ENCODE peak calls at places on chromosomes 1 and 21, in six cellular contexts. V is stomach, X is transverse colon, Y is GM12878, T is K562, U is prostate gland. W is an unnamed sample.

GRCh38 chr1:47229031-47229831 is 2.8 kb downstream of the TAL1 start:
- DNase-seq in V (no peak), X (no peak), Y (no peak), T (peak; percentile 83), U (no peak), W (no peak)

GRCh38 chr1:196593955-196594354 is 14.3 kb downstream of the KCNT2 start:
- DNase-seq in V (no peak), X (no peak), Y (no peak), T (no peak), U (no peak), W (no peak)

GRCh38 chr1:102776074-102776473 is 332.2 kb downstream of the COL11A1 start:
- DNase-seq in V (no peak), X (no peak), Y (no peak), T (no peak), U (no peak), W (no peak)

GRCh38 chr1:182614796-182615451 is 10.7 kb upstream of the RGS16 start:
- DNase-seq in V (peak; percentile 76), X (peak; percentile 72), Y (no peak), T (peak; percentile 27), U (peak; percentile 52), W (peak; percentile 91)

GRCh38 chr1:16973215-16973614 is 7.2 kb downstream of the MFAP2 start:
- DNase-seq in V (no peak), X (no peak), Y (no peak), T (no peak), U (no peak), W (no peak)

GRCh38 chr1:32759997-32760623 is 57.0 kb downstream of the YARS1 start:
- DNase-seq in V (peak; percentile 97), X (peak; percentile 94), Y (no peak), T (peak; percentile 55), U (peak; percentile 96), W (no peak)

GRCh38 chr1:57017717-57018116 is 51.9 kb upstream of the C8B start:
- DNase-seq in V (no peak), X (no peak), Y (no peak), T (peak; percentile 46), U (no peak), W (no peak)

GRCh38 chr1:110765640-110766335 is 91.0 kb upstream of the KCNA3 start:
- DNase-seq in V (no peak), X (peak; percentile 25), Y (no peak), T (peak; percentile 58), U (peak; percentile 39), W (no peak)

GRCh38 chr1:86247553-86248279 is 91.1 kb upstream of the COL24A1 start:
- DNase-seq in V (no peak), X (no peak), Y (no peak), T (no peak), U (no peak), W (no peak)

GRCh38 chr1:156498447-156499193 is 2.0 kb downstream of the MEF2D start:
- DNase-seq in V (peak; percentile 54), X (peak; percentile 55), Y (no peak), T (no peak), U (no peak), W (peak; percentile 79)

GRCh38 chr1:40774266-40774998 is 9.2 kb upstream of the KCNQ4 start:
- DNase-seq in V (peak; percentile 66), X (peak; percentile 72), Y (no peak), T (peak; percentile 77), U (peak; percentile 47), W (peak; percentile 76)

GRCh38 chr1:3069491-3070303 is 694 bp downstream of the PRDM16 start:
- DNase-seq in V (no peak), X (peak; percentile 22), Y (no peak), T (no peak), U (peak; percentile 49), W (peak; percentile 64)

GRCh38 chr1:154729031-154729442 is 121.1 kb upstream of the ADAR start:
- DNase-seq in V (no peak), X (no peak), Y (no peak), T (peak; percentile 44), U (no peak), W (peak; percentile 79)

GRCh38 chr1:77308889-77309621 is 27.2 kb downstream of the AK5 start:
- DNase-seq in V (no peak), X (no peak), Y (no peak), T (no peak), U (no peak), W (no peak)

GRCh38 chr1:51635611-51636010 is 18.7 kb downstream of the OSBPL9 start:
- DNase-seq in V (no peak), X (no peak), Y (no peak), T (no peak), U (no peak), W (no peak)
- H3K4me1 ChIP-seq in V (peaks cover 3% of the 10 kb centered on the region), X (peaks cover 7% of the 10 kb centered on the region), Y (no peaks in the 10 kb centered on the region), T (peaks cover 11% of the 10 kb centered on the region), U (peaks cover 4% of the 10 kb centered on the region), W (peaks cover 30% of the 10 kb centered on the region)

GRCh38 chr1:67535474-67535873 is 105.3 kb upstream of the SERBP1 start:
- DNase-seq in V (peak; percentile 85), X (peak; percentile 89), Y (peak; percentile 9), T (peak; percentile 71), U (peak; percentile 67), W (peak; percentile 88)
- TF ChIP-seq POLR2AphosphoS5 in V (no peak), X (no peak), Y (no peak), T (no peak), U (peak; percentile 68), W (no peak)

GRCh38 chr21:45475797-45476570 is 66.3 kb downstream of the SLC19A1 start:
- DNase-seq in V (no peak), X (no peak), Y (no peak), T (no peak), U (no peak), W (no peak)

GRCh38 chr21:45476582-45476981 is 65.7 kb downstream of the SLC19A1 start:
- DNase-seq in V (no peak), X (no peak), Y (no peak), T (no peak), U (no peak), W (no peak)

GRCh38 chr21:45478115-45478801 is 64.0 kb downstream of the SLC19A1 start:
- DNase-seq in V (peak; percentile 75), X (peak; percentile 74), Y (no peak), T (peak; percentile 86), U (peak; percentile 57), W (peak; percentile 87)

GRCh38 chr21:45478816-45479669 is 63.2 kb downstream of the SLC19A1 start:
- DNase-seq in V (no peak), X (no peak), Y (no peak), T (no peak), U (no peak), W (no peak)

GRCh38 chr21:45477176-45478114 is 64.8 kb downstream of the SLC19A1 start:
- DNase-seq in V (no peak), X (no peak), Y (no peak), T (no peak), U (no peak), W (no peak)
- H3K27ac ChIP-seq in V (peak overlapping the region; percentile 63), X (peak overlapping the region; percentile 56), Y (no peak overlapping the region), T (no peak overlapping the region), U (no peak overlapping the region), W (peak overlapping the region; percentile 48)

GRCh38 chr1:54326577-54327385 is 79.4 kb downstream of the SSBP3 start:
- DNase-seq in V (no peak), X (no peak), Y (no peak), T (no peak), U (no peak), W (no peak)

GRCh38 chr1:54328117-54328636 is 78.0 kb downstream of the SSBP3 start:
- DNase-seq in V (no peak), X (no peak), Y (no peak), T (no peak), U (no peak), W (no peak)

GRCh38 chr1:54325705-54326461 is 80.3 kb downstream of the SSBP3 start:
- DNase-seq in V (no peak), X (no peak), Y (no peak), T (no peak), U (no peak), W (no peak)

GRCh38 chr1:54329337-54329954 is 76.7 kb downstream of the SSBP3 start:
- DNase-seq in V (no peak), X (no peak), Y (no peak), T (no peak), U (no peak), W (no peak)

GRCh38 chr1:54327386-54328116 is 78.6 kb downstream of the SSBP3 start:
- DNase-seq in V (no peak), X (no peak), Y (no peak), T (peak; percentile 55), U (no peak), W (no peak)
- H3K4me1 ChIP-seq in V (peaks cover 92% of the 10 kb centered on the region), X (peaks cover 54% of the 10 kb centered on the region), Y (peaks cover 14% of the 10 kb centered on the region), T (peaks cover 24% of the 10 kb centered on the region), U (peaks cover 18% of the 10 kb centered on the region), W (peaks cover 99% of the 10 kb centered on the region)

GRCh38 chr1:54716299-54717047 is 812 bp downstream of the TTC4 start:
- DNase-seq in V (no peak), X (no peak), Y (peak; percentile 5), T (no peak), U (no peak), W (no peak)

GRCh38 chr1:54710841-54711240 is 4.8 kb upstream of the TTC4 start:
- DNase-seq in V (no peak), X (no peak), Y (no peak), T (no peak), U (no peak), W (no peak)

GRCh38 chr1:54711536-54711935 is 4.1 kb upstream of the TTC4 start:
- DNase-seq in V (no peak), X (no peak), Y (no peak), T (no peak), U (no peak), W (no peak)

GRCh38 chr1:54715493-54716298 is at the start of gene TTC4:
- DNase-seq in V (peak; percentile 87), X (peak; percentile 87), Y (peak; percentile 40), T (peak; percentile 94), U (peak; percentile 74), W (peak; percentile 90)

DNA sequence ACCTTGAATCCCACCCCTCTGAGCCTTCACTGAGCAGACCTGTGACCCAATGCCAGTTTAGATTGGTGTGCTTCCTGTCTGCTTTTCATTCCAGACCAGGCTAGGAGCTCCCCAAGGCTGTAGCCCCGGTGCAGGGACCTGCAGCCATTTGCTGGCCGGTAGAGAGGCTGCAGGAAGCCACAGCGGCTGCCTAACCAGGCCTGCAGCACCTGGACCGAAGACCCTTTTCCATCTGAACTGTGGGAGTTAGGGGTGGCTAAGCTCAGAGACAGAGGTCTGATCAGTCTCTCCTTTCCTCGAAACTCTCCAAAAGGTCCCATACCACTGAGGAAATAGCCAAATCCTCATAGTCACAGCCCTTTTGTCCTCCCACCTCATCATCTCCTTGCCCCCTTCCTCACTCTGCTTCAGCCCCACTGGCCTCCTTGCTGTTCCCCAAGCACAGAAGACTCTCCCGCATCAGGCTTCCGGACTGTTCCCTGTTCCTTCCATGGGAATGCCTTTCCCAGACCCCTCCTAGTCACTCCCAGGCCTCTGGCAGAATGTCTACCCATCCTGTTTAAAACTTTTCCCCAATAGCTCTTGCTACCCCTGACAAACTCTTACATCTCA is 674 bp upstream of the TTC4 start:
- DNase-seq in V (no peak), X (no peak), Y (no peak), T (no peak), U (no peak), W (no peak)
- TF ChIP-seq POLR2AphosphoS5 in V (no peak), X (no peak), Y (no peak), T (no peak), U (no peak), W (no peak)

GRCh38 chr1:226730064-226730463 is 9.0 kb downstream of the ITPKB start:
- DNase-seq in V (no peak), X (no peak), Y (no peak), T (no peak), U (no peak), W (peak; percentile 26)
- H3K27ac ChIP-seq in V (no peak overlapping the region), X (peak overlapping the region; percentile 5), Y (peak overlapping the region; percentile 59), T (no peak overlapping the region), U (peak overlapping the region; percentile 27), W (peak overlapping the region; percentile 93)

W was measured in sigmoid colon.